ENCODE peak calls at places on chromosomes 7 and 10, in four cellular contexts. A is GM18507, C is foreskin fibroblast, E is C1 segment of cervical spinal cord. J is an unnamed sample.

GRCh38 chr7:16563281-16564022 is 36.8 kb downstream of the LRRC72 start:
- DNase-seq in E (no peak), C (no peak), A (no peak), J (no peak)

GRCh38 chr10:34905200-34905927 is 90.3 kb upstream of the PARD3 start:
- DNase-seq in C (no peak), A (no peak), E (no peak), J (no peak)

GRCh38 chr7:51103718-51104117 is 212.9 kb downstream of the COBL start:
- DNase-seq in A (no peak), C (no peak), E (no peak), J (no peak)

GRCh38 chr7:132906193-132906829 is 175.6 kb downstream of the CHCHD3 start:
- DNase-seq in A (no peak), C (no peak), E (no peak), J (no peak)

GRCh38 chr7:8201846-8202441 is 60.0 kb downstream of the ICA1 start:
- DNase-seq in A (no peak), E (no peak), C (no peak), J (no peak)

GRCh38 chr10:71225291-71226058 is 13.1 kb downstream of the UNC5B start:
- DNase-seq in C (no peak), A (no peak), E (peak), J (no peak)

GRCh38 chr10:16745061-16745460 is 72.2 kb downstream of the RSU1 start:
- DNase-seq in E (no peak), C (no peak), A (no peak), J (no peak)

GRCh38 chr7:98396768-98397167 is 4.1 kb downstream of the BAIAP2L1 start:
- DNase-seq in E (no peak), C (no peak), A (no peak), J (no peak)

GRCh38 chr10:86264481-86265231 is 101.9 kb downstream of the GRID1 start:
- DNase-seq in C (no peak), A (no peak), E (no peak), J (no peak)

GRCh38 chr7:65269150-65269856 is 104.4 kb upstream of the ZNF92 start:
- DNase-seq in E (no peak), C (no peak), A (peak), J (no peak)

GRCh38 chr10:22341936-22342222 is 3.4 kb upstream of the SPAG6 start:
- DNase-seq in C (no peak), E (no peak), A (no peak), J (no peak)

GRCh38 chr7:31892099-31892787 is 178.0 kb downstream of the PDE1C start:
- DNase-seq in A (no peak), E (no peak), C (no peak), J (no peak)

GRCh38 chr10:44292390-44293002 is 92.4 kb downstream of the CXCL12 start:
- DNase-seq in A (no peak), C (no peak), E (no peak), J (no peak)

GRCh38 chr7:36606442-36607205 is 117.7 kb downstream of the AOAH start:
- DNase-seq in C (no peak), E (no peak), A (no peak), J (no peak)

GRCh38 chr10:102016416-102016815 is 39.6 kb downstream of the ARMH3 start:
- DNase-seq in E (no peak), C (no peak), A (no peak), J (no peak)

J was measured in CD8-positive, alpha-beta memory T cell.